ENCODE peak calls at places on chromosomes 4 and X, in four cellular contexts. U is H1, F is IMR-90, H is mesenchymal stem cell. J is an unnamed sample.

GRCh38 chrX:109600114-109600710 is 24.8 kb downstream of the KCNE5 start:
- DNase-seq in U (peak), F (no peak), H (peak), J (peak)

GRCh38 chrX:103329991-103330390 is at the start of gene TCEAL7:
- DNase-seq in U (no peak), F (peak), H (no peak), J (peak)

GRCh38 chr4:120753854-120754253 is 168.7 kb downstream of the PRDM5 start:
- DNase-seq in U (no peak), F (no peak), H (no peak), J (no peak)

GRCh38 chr4:166121897-166122296 is 248.9 kb downstream of the TLL1 start:
- DNase-seq in U (no peak), F (no peak), H (no peak), J (no peak)

GRCh38 chr4:122360754-122361153 is 18.1 kb upstream of the ADAD1 start:
- DNase-seq in U (no peak), F (no peak), H (no peak), J (no peak)

GRCh38 chrX:105658136-105658535 is 164.2 kb upstream of the NRK start:
- DNase-seq in U (no peak), F (no peak), H (peak), J (no peak)

GRCh38 chr4:183807420-183808101 is 97.5 kb upstream of the STOX2 start:
- DNase-seq in U (peak), F (no peak), H (no peak), J (no peak)

GRCh38 chr4:10727140-10727880 is 42.7 kb upstream of the CLNK start:
- DNase-seq in U (no peak), F (no peak), H (no peak), J (no peak)

GRCh38 chr4:125316781-125317525 is 2.2 kb downstream of the FAT4 start:
- DNase-seq in U (peak), F (peak), H (peak), J (peak)

GRCh38 chr4:128570380-128570779 is 239.1 kb upstream of the JADE1 start:
- DNase-seq in U (no peak), F (peak), H (peak), J (no peak)

GRCh38 chr4:71184195-71184781 is 154.5 kb upstream of the SLC4A4 start:
- DNase-seq in U (no peak), F (peak), H (peak), J (peak)

GRCh38 chr4:184961693-184962092 is 56.6 kb upstream of the HELT start:
- DNase-seq in U (no peak), F (no peak), H (no peak), J (peak)

GRCh38 chr4:113212613-113213012 is 163.2 kb downstream of the ANK2 start:
- DNase-seq in U (no peak), F (no peak), H (no peak), J (no peak)

GRCh38 chrX:113001836-113002235 is 161.2 kb upstream of the AMOT start:
- DNase-seq in U (no peak), F (no peak), H (no peak), J (no peak)

GRCh38 chr4:82561745-82562552 is at the start of gene TMEM150C:
- DNase-seq in U (peak), F (no peak), H (peak), J (peak)

GRCh38 chrX:103220511-103221406 is 5.9 kb downstream of the BEX4 start:
- DNase-seq in U (no peak), F (no peak), H (no peak), J (no peak)

GRCh38 chr4:14078311-14078710 is 450.8 kb upstream of the BOD1L1 start:
- DNase-seq in U (no peak), F (no peak), H (no peak), J (no peak)

GRCh38 chrX:48697182-48697727 is 721 bp downstream of the SUV39H1 start:
- DNase-seq in U (no peak), F (no peak), H (peak), J (no peak)
- H2BK5ac ChIP-seq in U (no peak), F (no peak), H (no peak), J (no peak)

GRCh38 chr4:7777871-7778523 is 161.7 kb downstream of the AFAP1 start:
- DNase-seq in U (no peak), F (no peak), H (no peak), J (no peak)

GRCh38 chr4:7778524-7779193 is 161.0 kb downstream of the AFAP1 start:
- DNase-seq in U (no peak), F (peak), H (peak), J (no peak)

GRCh38 chr4:7780751-7781348 is 158.8 kb downstream of the AFAP1 start:
- DNase-seq in U (no peak), F (no peak), H (peak), J (no peak)

GRCh38 chr4:7781361-7781760 is 158.3 kb downstream of the AFAP1 start:
- DNase-seq in U (no peak), F (peak), H (peak), J (no peak)

GRCh38 chr4:7779194-7779768 is 160.4 kb downstream of the AFAP1 start:
- DNase-seq in U (no peak), F (peak), H (no peak), J (no peak)
- H3K27ac ChIP-seq in U (no peak), F (peak), H (no peak), J (no peak)

GRCh38 chr4:25656031-25656430 is 380 bp downstream of the SLC34A2 start:
- DNase-seq in U (no peak), F (no peak), H (no peak), J (no peak)
- H2BK120ac ChIP-seq in U (no peak), F (no peak), H (no peak), J (no peak)

DNA sequence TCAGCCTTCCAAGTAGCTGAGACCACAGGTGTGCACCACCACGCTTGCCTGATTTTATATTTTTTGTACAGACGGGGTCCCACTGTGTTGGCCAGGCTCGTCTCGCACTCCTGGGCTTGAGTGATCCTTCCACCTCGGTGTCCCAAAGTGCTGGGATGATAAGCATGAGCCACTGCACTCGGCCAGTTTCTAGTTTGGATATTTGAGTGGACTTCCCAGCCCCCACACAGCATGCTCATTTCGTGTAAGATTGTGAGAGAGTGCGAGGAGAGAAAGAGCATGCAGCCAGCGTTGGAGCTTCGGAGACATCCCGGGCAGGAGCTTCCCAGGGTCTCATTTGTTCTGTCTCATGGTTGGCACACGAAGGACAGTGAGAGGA is 31.8 kb downstream of the ARSD start:
- DNase-seq in U (no peak), F (no peak), H (peak), J (no peak)
- H2BK5ac ChIP-seq in U (no peak), F (no peak), H (no peak), J (no peak)

DNA sequence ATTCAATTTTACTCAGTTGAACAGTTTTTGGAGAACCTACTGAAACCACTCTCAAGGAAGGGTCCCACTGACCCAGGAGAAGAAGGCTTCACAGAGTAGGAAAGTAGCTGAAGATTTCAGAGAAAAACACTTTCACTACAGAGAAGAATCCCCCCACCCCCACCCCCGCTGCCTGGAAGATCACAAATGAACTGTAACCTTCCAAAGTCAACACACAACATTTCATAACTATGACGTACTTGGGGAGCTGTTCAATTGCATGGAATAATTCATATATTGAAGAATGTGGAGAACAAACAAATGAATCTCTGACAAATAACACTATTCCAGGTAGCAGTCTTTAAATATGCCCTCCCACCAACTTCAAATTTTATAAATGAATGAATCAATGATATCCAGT is 86.1 kb upstream of the STS start:
- DNase-seq in U (no peak), F (no peak), H (no peak), J (no peak)
- H3K27ac ChIP-seq in U (no peak), F (no peak), H (no peak), J (no peak)

GRCh38 chr4:86926428-86927086 is 8.3 kb upstream of the AFF1 start:
- DNase-seq in U (no peak), F (peak), H (no peak), J (peak)
- H2BK120ac ChIP-seq in U (no peak), F (peak), H (no peak), J (no peak)

GRCh38 chr4:61202638-61203495 is 2.7 kb downstream of the ADGRL3 start:
- DNase-seq in U (peak), F (no peak), H (peak), J (peak)

GRCh38 chr4:61200195-61200990 is at the start of gene ADGRL3:
- DNase-seq in U (peak), F (peak), H (peak), J (peak)

GRCh38 chr4:61202100-61202637 is 2.0 kb downstream of the ADGRL3 start:
- DNase-seq in U (peak), F (no peak), H (no peak), J (no peak)

GRCh38 chr4:61200991-61201526 is 933 bp downstream of the ADGRL3 start:
- DNase-seq in U (peak), F (no peak), H (peak), J (peak)

DNA sequence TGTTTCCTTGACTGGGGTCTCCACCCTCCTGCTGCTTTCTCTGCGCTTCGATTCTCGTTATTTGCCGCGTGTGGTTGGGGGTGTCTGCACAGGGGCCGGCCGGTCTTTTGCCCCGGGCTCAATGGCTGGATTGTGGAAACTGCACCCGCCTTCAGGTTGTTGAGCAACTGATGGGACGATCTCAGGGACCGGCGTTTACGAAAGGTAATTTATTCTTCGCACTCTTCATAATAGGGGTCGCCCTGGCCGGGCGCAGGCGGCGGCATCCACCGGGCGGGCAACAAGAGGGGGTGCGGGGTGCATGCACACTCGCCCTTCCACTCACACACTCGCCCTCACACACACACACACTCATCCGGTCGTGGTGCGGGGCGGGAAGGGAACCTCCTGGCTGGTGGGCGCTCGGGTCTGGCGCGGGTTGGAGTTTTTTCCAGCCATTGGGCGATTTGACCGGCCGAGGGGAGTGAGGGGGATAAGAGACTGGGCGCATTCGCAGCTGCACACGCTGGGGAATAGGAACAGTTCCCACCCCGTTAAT is 1.5 kb downstream of the ADGRL3 start:
- DNase-seq in U (peak), F (no peak), H (peak), J (no peak)
- H2BK5ac ChIP-seq in U (no peak), F (no peak), H (no peak), J (no peak)

J was measured in H9.